ENCODE peak calls at places on chromosome 11, in eight cellular contexts. One of them, this sample, is unnamed. For H3K36me3, the result is how much of the 10 kb centered on the place peaks cover.

GRCh38 chr11:107741044-107741823 is 29.4 kb upstream of the SLN start:
- DNase-seq in ovary: no peak
- DNase-seq in HepG2: peak
- DNase-seq in tibial nerve: no peak
- DNase-seq in GM12878: peak
- DNase-seq in K562: peak
- DNase-seq in H1: no peak
- DNase-seq in suprapubic skin: no peak
- DNase-seq in this sample: peak

GRCh38 chr11:29227816-29228215 is 789.0 kb downstream of the KCNA4 start:
- DNase-seq in ovary: no peak
- DNase-seq in HepG2: no peak
- DNase-seq in tibial nerve: no peak
- DNase-seq in GM12878: no peak
- DNase-seq in K562: no peak
- DNase-seq in H1: no peak
- DNase-seq in suprapubic skin: no peak
- DNase-seq in this sample: no peak

GRCh38 chr11:1019321-1019910 is 17.1 kb downstream of the MUC6 start:
- DNase-seq in ovary: no peak
- DNase-seq in HepG2: no peak
- DNase-seq in tibial nerve: no peak
- DNase-seq in GM12878: no peak
- DNase-seq in K562: no peak
- DNase-seq in H1: no peak
- DNase-seq in suprapubic skin: no peak
- DNase-seq in this sample: no peak

GRCh38 chr11:112961751-112962747 is 829 bp downstream of the NCAM1 start:
- DNase-seq in ovary: peak
- DNase-seq in HepG2: no peak
- DNase-seq in tibial nerve: no peak
- DNase-seq in GM12878: no peak
- DNase-seq in K562: no peak
- DNase-seq in H1: no peak
- DNase-seq in suprapubic skin: peak
- DNase-seq in this sample: peak

GRCh38 chr11:128208329-128209220 is 378.8 kb downstream of the ETS1 start:
- DNase-seq in ovary: peak
- DNase-seq in HepG2: no peak
- DNase-seq in tibial nerve: peak
- DNase-seq in GM12878: no peak
- DNase-seq in K562: no peak
- DNase-seq in H1: no peak
- DNase-seq in suprapubic skin: no peak
- DNase-seq in this sample: no peak

GRCh38 chr11:130804306-130805077 is 111.8 kb downstream of the SNX19 start:
- DNase-seq in ovary: no peak
- DNase-seq in HepG2: no peak
- DNase-seq in tibial nerve: no peak
- DNase-seq in GM12878: peak
- DNase-seq in K562: no peak
- DNase-seq in H1: no peak
- DNase-seq in suprapubic skin: no peak
- DNase-seq in this sample: no peak

GRCh38 chr11:1119282-1120146 is 38.2 kb upstream of the MUC5AC start:
- DNase-seq in ovary: no peak
- DNase-seq in HepG2: no peak
- DNase-seq in tibial nerve: no peak
- DNase-seq in GM12878: no peak
- DNase-seq in K562: no peak
- DNase-seq in H1: no peak
- DNase-seq in suprapubic skin: peak
- DNase-seq in this sample: peak

GRCh38 chr11:119006696-119007095 is 8.8 kb downstream of the CENATAC start:
- DNase-seq in ovary: no peak
- DNase-seq in HepG2: no peak
- DNase-seq in tibial nerve: no peak
- DNase-seq in GM12878: no peak
- DNase-seq in K562: no peak
- DNase-seq in H1: no peak
- DNase-seq in suprapubic skin: no peak
- DNase-seq in this sample: no peak

GRCh38 chr11:66363805-66364535 is 7.6 kb downstream of the SLC29A2 start:
- DNase-seq in ovary: no peak
- DNase-seq in HepG2: no peak
- DNase-seq in tibial nerve: no peak
- DNase-seq in GM12878: no peak
- DNase-seq in K562: peak
- DNase-seq in H1: peak
- DNase-seq in suprapubic skin: no peak
- DNase-seq in this sample: peak

GRCh38 chr11:103433380-103433779 is 324.2 kb downstream of the DYNC2H1 start:
- DNase-seq in ovary: no peak
- DNase-seq in HepG2: no peak
- DNase-seq in tibial nerve: no peak
- DNase-seq in GM12878: no peak
- DNase-seq in K562: no peak
- DNase-seq in H1: no peak
- DNase-seq in suprapubic skin: no peak
- DNase-seq in this sample: no peak

GRCh38 chr11:73227571-73228211 is 9.6 kb downstream of the P2RY2 start:
- DNase-seq in ovary: no peak
- DNase-seq in HepG2: no peak
- DNase-seq in tibial nerve: no peak
- DNase-seq in GM12878: no peak
- DNase-seq in K562: peak
- DNase-seq in H1: no peak
- DNase-seq in suprapubic skin: peak
- DNase-seq in this sample: peak

GRCh38 chr11:72844356-72844755 is 30.1 kb downstream of the ATG16L2 start:
- DNase-seq in ovary: peak
- DNase-seq in HepG2: no peak
- DNase-seq in tibial nerve: no peak
- DNase-seq in GM12878: no peak
- DNase-seq in K562: no peak
- DNase-seq in H1: no peak
- DNase-seq in suprapubic skin: no peak
- DNase-seq in this sample: no peak

GRCh38 chr11:102476812-102477211 is 24.2 kb upstream of the TMEM123 start:
- DNase-seq in ovary: no peak
- DNase-seq in HepG2: peak
- DNase-seq in tibial nerve: no peak
- DNase-seq in GM12878: no peak
- DNase-seq in K562: no peak
- DNase-seq in H1: no peak
- DNase-seq in suprapubic skin: no peak
- DNase-seq in this sample: peak

GRCh38 chr11:62556872-62557631 is 10.4 kb upstream of the AHNAK start:
- DNase-seq in ovary: no peak
- DNase-seq in HepG2: no peak
- DNase-seq in tibial nerve: no peak
- DNase-seq in GM12878: peak
- DNase-seq in K562: no peak
- DNase-seq in H1: no peak
- DNase-seq in suprapubic skin: no peak
- DNase-seq in this sample: peak

GRCh38 chr11:103582351-103582909 is 454.0 kb upstream of the DDI1 start:
- DNase-seq in ovary: no peak
- DNase-seq in HepG2: no peak
- DNase-seq in tibial nerve: no peak
- DNase-seq in GM12878: no peak
- DNase-seq in K562: no peak
- DNase-seq in H1: no peak
- DNase-seq in suprapubic skin: no peak
- DNase-seq in this sample: no peak

GRCh38 chr11:73178092-73178539 is 36.0 kb upstream of the FCHSD2 start:
- DNase-seq in ovary: peak
- DNase-seq in HepG2: peak
- DNase-seq in tibial nerve: peak
- DNase-seq in GM12878: peak
- DNase-seq in K562: peak
- DNase-seq in H1: peak
- DNase-seq in suprapubic skin: peak
- DNase-seq in this sample: peak

GRCh38 chr11:39365809-39366436 is 2093.5 kb downstream of the LRRC4C start:
- DNase-seq in ovary: no peak
- DNase-seq in HepG2: no peak
- DNase-seq in tibial nerve: no peak
- DNase-seq in GM12878: no peak
- DNase-seq in K562: no peak
- DNase-seq in H1: no peak
- DNase-seq in suprapubic skin: no peak
- DNase-seq in this sample: no peak

GRCh38 chr11:121571466-121571865 is 118.7 kb upstream of the SORL1-AS1 start:
- DNase-seq in ovary: no peak
- DNase-seq in HepG2: no peak
- DNase-seq in tibial nerve: no peak
- DNase-seq in GM12878: no peak
- DNase-seq in K562: no peak
- DNase-seq in H1: no peak
- DNase-seq in suprapubic skin: no peak
- DNase-seq in this sample: no peak

GRCh38 chr11:121567988-121568387 is 115.2 kb upstream of the SORL1-AS1 start:
- DNase-seq in ovary: no peak
- DNase-seq in HepG2: no peak
- DNase-seq in tibial nerve: no peak
- DNase-seq in GM12878: no peak
- DNase-seq in K562: no peak
- DNase-seq in H1: no peak
- DNase-seq in suprapubic skin: no peak
- DNase-seq in this sample: no peak

GRCh38 chr11:121572581-121573059 is 119.9 kb upstream of the SORL1-AS1 start:
- DNase-seq in ovary: no peak
- DNase-seq in HepG2: no peak
- DNase-seq in tibial nerve: no peak
- DNase-seq in GM12878: no peak
- DNase-seq in K562: no peak
- DNase-seq in H1: no peak
- DNase-seq in suprapubic skin: no peak
- DNase-seq in this sample: no peak

GRCh38 chr11:121566279-121567168 is 113.8 kb upstream of the SORL1-AS1 start:
- DNase-seq in ovary: no peak
- DNase-seq in HepG2: no peak
- DNase-seq in tibial nerve: no peak
- DNase-seq in GM12878: no peak
- DNase-seq in K562: no peak
- DNase-seq in H1: no peak
- DNase-seq in suprapubic skin: no peak
- DNase-seq in this sample: no peak

DNA sequence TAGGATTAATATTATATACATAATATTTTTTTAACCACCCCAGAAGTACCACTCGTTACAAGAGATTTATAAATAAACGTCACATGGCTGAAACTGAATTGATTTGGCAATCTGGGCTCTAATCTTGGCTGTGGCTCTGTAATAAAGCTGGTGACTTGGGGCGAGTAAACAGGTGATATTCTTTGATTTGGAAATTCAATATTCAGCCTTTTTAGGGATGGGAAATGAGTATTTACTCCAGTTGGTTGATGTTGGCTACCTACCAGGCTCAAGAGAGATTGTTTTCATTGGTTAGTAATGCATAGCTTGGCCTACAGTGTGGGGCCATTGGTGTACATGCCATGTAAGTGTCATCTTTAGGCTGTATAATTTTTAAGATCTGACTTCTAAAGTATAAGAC is 117.7 kb upstream of the SORL1-AS1 start:
- DNase-seq in ovary: no peak
- DNase-seq in HepG2: no peak
- DNase-seq in tibial nerve: no peak
- DNase-seq in GM12878: no peak
- DNase-seq in K562: no peak
- DNase-seq in H1: no peak
- DNase-seq in suprapubic skin: no peak
- DNase-seq in this sample: no peak
- H3K36me3 ChIP-seq in ovary: under half
- H3K36me3 ChIP-seq in HepG2: under half
- H3K36me3 ChIP-seq in tibial nerve: under half
- H3K36me3 ChIP-seq in GM12878: under half
- H3K36me3 ChIP-seq in K562: under half
- H3K36me3 ChIP-seq in H1: under half
- H3K36me3 ChIP-seq in suprapubic skin: under half
- H3K36me3 ChIP-seq in this sample: under half

DNA sequence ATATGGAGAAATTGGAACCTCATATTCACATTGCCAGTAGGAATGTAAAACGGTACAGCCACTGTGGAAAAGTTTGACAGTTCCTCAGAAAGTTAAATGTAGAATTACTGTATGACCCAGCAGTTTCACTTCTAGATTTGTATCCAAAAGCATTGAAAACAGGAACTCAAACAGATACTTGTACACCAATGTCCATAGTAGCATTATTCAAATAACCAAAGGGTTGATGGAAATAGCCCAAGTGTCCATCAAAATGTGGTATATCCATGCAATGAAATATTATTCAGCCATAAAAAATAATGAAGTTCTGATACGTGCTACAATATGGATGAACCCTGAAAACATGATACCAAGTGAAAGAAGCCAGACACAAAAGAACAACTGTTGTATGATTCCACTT is 17.8 kb downstream of the PRRG4 start:
- DNase-seq in ovary: no peak
- DNase-seq in HepG2: no peak
- DNase-seq in tibial nerve: no peak
- DNase-seq in GM12878: no peak
- DNase-seq in K562: no peak
- DNase-seq in H1: no peak
- DNase-seq in suprapubic skin: no peak
- DNase-seq in this sample: no peak
- TF ChIP-seq EP300 in ovary: no peak
- TF ChIP-seq EP300 in HepG2: no peak
- TF ChIP-seq EP300 in tibial nerve: no peak
- TF ChIP-seq EP300 in GM12878: no peak
- TF ChIP-seq EP300 in K562: no peak
- TF ChIP-seq EP300 in H1: no peak
- TF ChIP-seq EP300 in suprapubic skin: no peak
- TF ChIP-seq EP300 in this sample: no peak

DNA sequence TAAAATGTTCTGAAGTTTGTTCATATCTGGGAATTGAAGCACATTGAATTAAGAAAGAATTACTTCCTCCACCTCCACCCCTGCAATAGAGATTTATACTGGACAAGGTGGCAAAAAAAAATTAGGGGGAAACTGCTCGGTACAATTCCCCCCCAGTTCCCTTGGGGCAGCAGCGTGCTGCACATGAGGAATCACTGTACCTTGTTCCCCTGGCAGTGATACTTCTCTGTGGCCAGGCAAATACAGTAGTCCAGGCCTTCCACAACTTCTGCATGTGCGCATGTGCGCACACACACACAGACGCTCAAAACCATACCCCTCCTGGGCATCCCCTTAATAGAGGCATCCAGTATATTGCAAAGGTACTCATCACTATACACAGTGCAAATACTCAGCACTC is 69.0 kb downstream of the ARFGAP2 start:
- DNase-seq in ovary: no peak
- DNase-seq in HepG2: no peak
- DNase-seq in tibial nerve: no peak
- DNase-seq in GM12878: no peak
- DNase-seq in K562: no peak
- DNase-seq in H1: no peak
- DNase-seq in suprapubic skin: no peak
- DNase-seq in this sample: no peak
- H3K4me3 ChIP-seq in ovary: no peak
- H3K4me3 ChIP-seq in HepG2: no peak
- H3K4me3 ChIP-seq in tibial nerve: no peak
- H3K4me3 ChIP-seq in GM12878: no peak
- H3K4me3 ChIP-seq in K562: no peak
- H3K4me3 ChIP-seq in H1: no peak
- H3K4me3 ChIP-seq in suprapubic skin: no peak
- H3K4me3 ChIP-seq in this sample: no peak

GRCh38 chr11:76263657-76264056 is 57.4 kb upstream of the WNT11 start:
- DNase-seq in ovary: no peak
- DNase-seq in HepG2: no peak
- DNase-seq in tibial nerve: no peak
- DNase-seq in GM12878: no peak
- DNase-seq in K562: peak
- DNase-seq in H1: no peak
- DNase-seq in suprapubic skin: no peak
- DNase-seq in this sample: no peak
- H3K36me3 ChIP-seq in ovary: under half
- H3K36me3 ChIP-seq in HepG2: under half
- H3K36me3 ChIP-seq in tibial nerve: under half
- H3K36me3 ChIP-seq in GM12878: under half
- H3K36me3 ChIP-seq in K562: under half
- H3K36me3 ChIP-seq in H1: under half
- H3K36me3 ChIP-seq in suprapubic skin: under half
- H3K36me3 ChIP-seq in this sample: under half

This sample was measured in transverse colon.